ENCODE peak calls at places on chromosomes 6 and 20, in seven cellular contexts. F is fibroblast of pulmonary artery, H is mammary epithelial cell, P is skeletal muscle cell, O is fibroblast of villous mesenchyme, M is fibroblast of the aortic adventitia, T is coronary artery. R is an unnamed sample.

GRCh38 chr6:121666809-121667208 is 231.4 kb downstream of the GJA1 start:
- DNase-seq in F (peak; percentile 78), H (peak; percentile 64), P (no peak), O (peak; percentile 87), M (peak; percentile 83), T (no peak), R (peak; percentile 73)

GRCh38 chr20:58645277-58645968 is 5.7 kb upstream of the STX16 start:
- DNase-seq in F (peak; percentile 82), H (peak; percentile 96), P (peak; percentile 65), O (no peak), M (peak; percentile 86), T (peak; percentile 16), R (no peak)

GRCh38 chr6:36314221-36315014 is 22.3 kb downstream of the BNIP5 start:
- DNase-seq in F (no peak), H (peak; percentile 79), P (no peak), O (peak; percentile 38), M (no peak), T (no peak), R (no peak)

GRCh38 chr20:51667002-51667408 is 101.2 kb downstream of the ATP9A start:
- DNase-seq in F (no peak), H (no peak), P (no peak), O (peak; percentile 79), M (no peak), T (no peak), R (no peak)

GRCh38 chr6:153129873-153130514 is 1.1 kb downstream of the RGS17 start:
- DNase-seq in F (no peak), H (peak; percentile 34), P (no peak), O (no peak), M (peak; percentile 25), T (no peak), R (peak; percentile 5)

GRCh38 chr20:51122931-51123658 is 100.2 kb upstream of the KCNG1 start:
- DNase-seq in F (no peak), H (no peak), P (no peak), O (no peak), M (no peak), T (no peak), R (no peak)

GRCh38 chr6:34657037-34657306 is 39.6 kb downstream of the ILRUN start:
- DNase-seq in F (no peak), H (no peak), P (peak; percentile 43), O (no peak), M (peak; percentile 86), T (no peak), R (no peak)

GRCh38 chr20:44092551-44093248 is 94.3 kb downstream of the JPH2 start:
- DNase-seq in F (peak; percentile 76), H (peak; percentile 38), P (no peak), O (peak; percentile 63), M (peak; percentile 69), T (no peak), R (peak; percentile 44)

GRCh38 chr6:163457637-163458561 is 43.4 kb downstream of the QKI start:
- DNase-seq in F (peak; percentile 93), H (peak; percentile 79), P (peak; percentile 88), O (peak; percentile 93), M (peak; percentile 89), T (no peak), R (peak; percentile 94)

GRCh38 chr20:29079769-29080690 is 2177.4 kb upstream of the DEFB115 start:
- DNase-seq in F (peak; percentile 54), H (no peak), P (peak; percentile 2), O (peak; percentile 95), M (peak; percentile 20), T (no peak), R (no peak)

GRCh38 chr6:113909224-113909856 is 52.2 kb downstream of the MARCKS start:
- DNase-seq in F (peak; percentile 83), H (peak; percentile 11), P (no peak), O (peak; percentile 78), M (peak; percentile 88), T (no peak), R (peak; percentile 69)

GRCh38 chr20:33450867-33451266 is 7.3 kb upstream of the SNTA1 start:
- DNase-seq in F (peak; percentile 26), H (peak; percentile 19), P (no peak), O (no peak), M (no peak), T (no peak), R (peak; percentile 69)

GRCh38 chr6:7730411-7730810 is 4.5 kb downstream of the BMP6 start:
- DNase-seq in F (peak; percentile 56), H (no peak), P (no peak), O (peak; percentile 51), M (peak; percentile 44), T (no peak), R (no peak)

GRCh38 chr20:38728911-38729642 is 4.8 kb downstream of the SLC32A1 start:
- DNase-seq in F (no peak), H (no peak), P (no peak), O (no peak), M (no peak), T (no peak), R (no peak)

GRCh38 chr20:52054123-52054522 is 137.5 kb downstream of the ZFP64 start:
- DNase-seq in F (no peak), H (no peak), P (no peak), O (no peak), M (no peak), T (no peak), R (no peak)

GRCh38 chr6:22025468-22026159 is 271.2 kb downstream of the PRL start:
- DNase-seq in F (peak; percentile 98), H (peak; percentile 46), P (peak; percentile 46), O (peak; percentile 56), M (peak; percentile 96), T (no peak), R (peak; percentile 88)

GRCh38 chr6:136989591-136990578 is 54.9 kb downstream of the IL20RA start:
- DNase-seq in F (no peak), H (no peak), P (no peak), O (no peak), M (no peak), T (no peak), R (no peak)

GRCh38 chr6:27441001-27441400 is 31.9 kb downstream of the ZNF184 start:
- DNase-seq in F (no peak), H (peak; percentile 90), P (no peak), O (no peak), M (no peak), T (no peak), R (peak; percentile 1)

GRCh38 chr6:41596807-41597206 is 41.5 kb upstream of the MDFI start:
- DNase-seq in F (no peak), H (no peak), P (no peak), O (no peak), M (no peak), T (no peak), R (no peak)

GRCh38 chr6:168450921-168451320 is 9.9 kb downstream of the SMOC2 start:
- DNase-seq in F (no peak), H (no peak), P (no peak), O (no peak), M (no peak), T (no peak), R (no peak)

GRCh38 chr6:152110878-152111820 is 303.7 kb downstream of the ESR1 start:
- DNase-seq in F (no peak), H (peak; percentile 26), P (peak; percentile 44), O (peak; percentile 97), M (peak; percentile 59), T (no peak), R (no peak)

GRCh38 chr6:142737368-142738060 is 207.5 kb downstream of the HIVEP2 start:
- DNase-seq in F (peak; percentile 21), H (no peak), P (no peak), O (peak; percentile 70), M (no peak), T (no peak), R (no peak)

GRCh38 chr6:37125779-37126553 is 44.0 kb upstream of the PIM1 start:
- DNase-seq in F (no peak), H (no peak), P (no peak), O (peak; percentile 56), M (no peak), T (no peak), R (no peak)

DNA sequence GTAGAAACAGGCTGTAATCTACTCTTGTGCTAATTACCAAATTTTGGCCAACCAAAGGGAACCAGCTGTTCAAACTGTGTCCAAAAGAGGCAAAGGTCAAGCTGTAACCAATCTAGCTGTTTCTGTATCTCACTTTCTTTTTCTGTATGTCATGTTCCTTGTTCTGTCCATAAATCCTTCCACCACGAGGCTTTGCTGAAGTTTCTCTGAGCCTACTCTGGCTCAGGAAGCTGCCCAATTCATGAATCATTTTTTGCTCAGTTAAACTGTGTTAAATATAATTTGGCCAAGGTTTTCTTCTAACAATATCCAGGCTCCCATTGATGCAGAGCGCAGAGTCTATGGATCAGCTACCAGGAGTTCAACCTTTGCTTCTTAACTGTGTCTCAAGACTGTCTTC is 272.8 kb downstream of the TRDN start:
- DNase-seq in F (no peak), H (no peak), P (no peak), O (no peak), M (no peak), T (no peak), R (no peak)
- H3K4me3 ChIP-seq in F (no peak overlapping the region), H (no peak overlapping the region), P (no peak overlapping the region), O (no peak overlapping the region), M (no peak overlapping the region), T (no peak overlapping the region), R (no peak overlapping the region)

GRCh38 chr20:53735536-53736050 is 142.0 kb upstream of the ZNF217 start:
- DNase-seq in F (peak; percentile 94), H (peak; percentile 94), P (peak; percentile 78), O (peak; percentile 97), M (peak; percentile 85), T (no peak), R (peak; percentile 93)

GRCh38 chr20:53738039-53738944 is 144.7 kb upstream of the ZNF217 start:
- DNase-seq in F (peak; percentile 83), H (peak; percentile 78), P (peak; percentile 70), O (peak; percentile 97), M (no peak), T (no peak), R (peak; percentile 57)

GRCh38 chr20:53736757-53737403 is 143.2 kb upstream of the ZNF217 start:
- DNase-seq in F (peak; percentile 64), H (peak; percentile 57), P (no peak), O (peak; percentile 58), M (peak; percentile 24), T (no peak), R (peak; percentile 19)

GRCh38 chr20:53737404-53738038 is 143.9 kb upstream of the ZNF217 start:
- DNase-seq in F (peak; percentile 11), H (peak; percentile 5), P (no peak), O (peak; percentile 13), M (no peak), T (no peak), R (no peak)

GRCh38 chr20:53736122-53736756 is 142.6 kb upstream of the ZNF217 start:
- DNase-seq in F (peak; percentile 19), H (peak; percentile 56), P (no peak), O (no peak), M (no peak), T (no peak), R (no peak)
- H3K4me3 ChIP-seq in F (no peak overlapping the region), H (peak overlapping the region; percentile 28), P (no peak overlapping the region), O (no peak overlapping the region), M (no peak overlapping the region), T (no peak overlapping the region), R (no peak overlapping the region)

GRCh38 chr6:111838749-111839484 is 34.3 kb downstream of the FYN start:
- DNase-seq in F (no peak), H (no peak), P (no peak), O (peak; percentile 73), M (no peak), T (no peak), R (no peak)
- H3K4me3 ChIP-seq in F (no peak overlapping the region), H (no peak overlapping the region), P (no peak overlapping the region), O (no peak overlapping the region), M (no peak overlapping the region), T (no peak overlapping the region), R (no peak overlapping the region)

DNA sequence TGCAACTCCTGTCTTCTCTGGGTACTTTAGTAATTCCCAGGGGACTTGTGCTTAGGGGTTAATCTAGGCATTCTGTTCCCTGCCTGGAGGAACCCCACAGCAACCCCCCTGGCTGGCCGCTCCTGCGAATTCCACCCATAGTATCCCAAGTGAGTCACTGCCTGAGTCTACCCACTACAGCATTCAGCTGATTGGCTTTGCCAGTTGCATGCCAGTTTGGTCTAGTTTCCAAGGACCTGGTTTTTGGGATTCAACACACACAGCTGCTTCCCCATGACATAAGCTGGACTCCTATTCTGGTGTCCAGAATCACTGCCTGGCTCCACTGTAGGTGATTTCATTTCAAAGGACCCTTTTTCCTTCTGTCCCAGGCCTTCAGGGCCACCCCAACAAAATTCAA is 40.3 kb downstream of the PLCG1 start:
- DNase-seq in F (peak; percentile 90), H (peak; percentile 79), P (peak; percentile 81), O (peak; percentile 72), M (peak; percentile 93), T (peak; percentile 92), R (peak; percentile 84)
- H3K4me3 ChIP-seq in F (no peak overlapping the region), H (no peak overlapping the region), P (no peak overlapping the region), O (no peak overlapping the region), M (no peak overlapping the region), T (no peak overlapping the region), R (no peak overlapping the region)